ENCODE peak calls at places on chromosomes 12 and 14, in seven cellular contexts. H, O, K, B, Q, G and L are unnamed samples.

GRCh38 chr12:60980558-60980957 is 1279.6 kb upstream of the USP15 start:
- DNase-seq in H (no peak), O (no peak), K (no peak), B (no peak), Q (no peak), G (no peak), L (no peak)

GRCh38 chr12:45670339-45671065 is 59.0 kb upstream of the ARID2 start:
- DNase-seq in H (no peak), O (no peak), K (no peak), B (no peak), Q (no peak), G (no peak), L (no peak)

GRCh38 chr12:19453961-19454360 is 14.7 kb downstream of the AEBP2 start:
- DNase-seq in H (no peak), O (no peak), K (no peak), B (no peak), Q (no peak), G (no peak), L (no peak)

GRCh38 chr12:70070494-70071007 is 172.7 kb upstream of the CNOT2 start:
- DNase-seq in H (no peak), O (no peak), K (no peak), B (no peak), Q (no peak), G (no peak), L (no peak)

GRCh38 chr12:118189761-118190181 is 53.8 kb downstream of the PEBP1 start:
- DNase-seq in H (peak), O (no peak), K (peak), B (no peak), Q (no peak), G (no peak), L (no peak)

GRCh38 chr12:88305491-88305890 is 163.4 kb downstream of the TMTC3 start:
- DNase-seq in H (no peak), O (no peak), K (no peak), B (no peak), Q (no peak), G (no peak), L (no peak)

GRCh38 chr12:119118625-119119024 is 60.1 kb upstream of the HSPB8 start:
- DNase-seq in H (no peak), O (no peak), K (no peak), B (no peak), Q (no peak), G (no peak), L (no peak)

GRCh38 chr12:130938186-130938585 is 15.5 kb upstream of the ADGRD1 start:
- DNase-seq in H (no peak), O (no peak), K (no peak), B (no peak), Q (no peak), G (no peak), L (no peak)

GRCh38 chr12:112855375-112855774 is 51.4 kb upstream of the OAS1 start:
- DNase-seq in H (no peak), O (no peak), K (no peak), B (no peak), Q (peak), G (no peak), L (no peak)

GRCh38 chr14:45434221-45434620 is 181.2 kb upstream of the MIS18BP1 start:
- DNase-seq in H (no peak), O (no peak), K (no peak), B (no peak), Q (no peak), G (no peak), L (no peak)

GRCh38 chr12:122799635-122800243 is 25.4 kb downstream of the CCDC62 start:
- DNase-seq in H (no peak), O (no peak), K (no peak), B (no peak), Q (no peak), G (no peak), L (no peak)

GRCh38 chr14:92692822-92693226 is 55.6 kb downstream of the LGMN start:
- DNase-seq in H (peak), O (peak), K (peak), B (peak), Q (no peak), G (peak), L (peak)

GRCh38 chr12:81617915-81618314 is 141.2 kb downstream of the PPFIA2 start:
- DNase-seq in H (no peak), O (no peak), K (no peak), B (no peak), Q (no peak), G (no peak), L (no peak)

GRCh38 chr12:64320611-64321010 is 69.9 kb downstream of the C12orf56 start:
- DNase-seq in H (peak), O (no peak), K (no peak), B (no peak), Q (no peak), G (no peak), L (no peak)

GRCh38 chr12:64323006-64323405 is 67.6 kb downstream of the C12orf56 start:
- DNase-seq in H (no peak), O (no peak), K (no peak), B (no peak), Q (no peak), G (no peak), L (no peak)

GRCh38 chr12:64323476-64324225 is 66.9 kb downstream of the C12orf56 start:
- DNase-seq in H (no peak), O (no peak), K (no peak), B (no peak), Q (no peak), G (no peak), L (no peak)

DNA sequence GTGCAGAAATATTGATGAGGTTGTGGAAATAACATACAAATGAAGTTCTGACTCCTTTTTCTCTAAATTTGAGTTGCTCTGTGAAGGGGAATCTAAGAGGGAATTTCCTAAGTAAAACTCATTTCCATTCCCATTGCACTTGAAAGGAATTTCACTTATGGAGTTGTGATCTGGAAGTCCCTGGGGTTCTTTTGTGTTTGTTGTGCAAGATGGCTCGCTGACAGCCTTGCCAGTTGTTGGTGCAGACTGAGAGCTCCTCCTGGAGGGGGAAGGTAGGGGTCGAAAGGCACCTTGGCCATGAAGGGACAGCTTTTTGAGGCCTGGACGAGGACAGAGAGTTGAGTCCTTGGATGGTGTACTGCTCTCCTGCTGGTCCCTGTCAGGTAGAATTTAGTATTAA is 72.0 kb downstream of the C12orf56 start:
- DNase-seq in H (peak), O (no peak), K (no peak), B (no peak), Q (no peak), G (no peak), L (no peak)
- TF ChIP-seq CTCF in H (peak), O (no peak), K (no peak), B (no peak), Q (no peak), G (no peak), L (no peak)

GRCh38 chr12:71155228-71155627 is 2.6 kb downstream of the TSPAN8 start:
- DNase-seq in H (no peak), O (no peak), K (no peak), B (no peak), Q (no peak), G (no peak), L (no peak)
- H3K4me3 ChIP-seq in H (no peak), O (no peak), K (no peak), B (peak), Q (no peak), G (no peak), L (no peak)

GRCh38 chr14:34843011-34843554 is 32.1 kb downstream of the BAZ1A start:
- DNase-seq in H (peak), O (no peak), K (no peak), B (no peak), Q (peak), G (no peak), L (no peak)

GRCh38 chr14:34851395-34851794 is 23.8 kb downstream of the BAZ1A start:
- DNase-seq in H (peak), O (no peak), K (no peak), B (no peak), Q (peak), G (no peak), L (no peak)

GRCh38 chr14:34845869-34846268 is 29.3 kb downstream of the BAZ1A start:
- DNase-seq in H (no peak), O (no peak), K (no peak), B (no peak), Q (no peak), G (no peak), L (no peak)
- TF ChIP-seq CTCF in H (no peak), O (no peak), K (no peak), B (no peak), Q (no peak), G (no peak), L (no peak)

GRCh38 chr14:81472096-81472800 is 61.4 kb downstream of the SEL1L start:
- DNase-seq in H (no peak), O (no peak), K (no peak), B (no peak), Q (no peak), G (no peak), L (no peak)

GRCh38 chr14:81476816-81477215 is 56.8 kb downstream of the SEL1L start:
- DNase-seq in H (no peak), O (no peak), K (no peak), B (no peak), Q (no peak), G (no peak), L (no peak)

GRCh38 chr14:81473456-81474155 is 60.0 kb downstream of the SEL1L start:
- DNase-seq in H (no peak), O (no peak), K (no peak), B (no peak), Q (no peak), G (no peak), L (no peak)

GRCh38 chr14:81474685-81475324 is 58.8 kb downstream of the SEL1L start:
- DNase-seq in H (no peak), O (no peak), K (no peak), B (no peak), Q (no peak), G (no peak), L (no peak)

GRCh38 chr14:81474156-81474492 is 59.5 kb downstream of the SEL1L start:
- DNase-seq in H (no peak), O (no peak), K (no peak), B (no peak), Q (no peak), G (no peak), L (no peak)
- H3K4me3 ChIP-seq in H (no peak), O (peak), K (no peak), B (no peak), Q (no peak), G (no peak), L (no peak)

GRCh38 chr12:12336049-12336411 is 14.0 kb downstream of the MANSC1 start:
- DNase-seq in H (peak), O (no peak), K (no peak), B (no peak), Q (no peak), G (no peak), L (peak)

GRCh38 chr12:12331896-12332295 is 18.1 kb downstream of the MANSC1 start:
- DNase-seq in H (no peak), O (no peak), K (no peak), B (no peak), Q (no peak), G (no peak), L (no peak)

GRCh38 chr12:12334710-12335040 is 15.4 kb downstream of the MANSC1 start:
- DNase-seq in H (no peak), O (no peak), K (no peak), B (no peak), Q (no peak), G (no peak), L (no peak)

GRCh38 chr12:12333407-12333831 is 16.6 kb downstream of the MANSC1 start:
- DNase-seq in H (peak), O (no peak), K (peak), B (peak), Q (no peak), G (no peak), L (no peak)

DNA sequence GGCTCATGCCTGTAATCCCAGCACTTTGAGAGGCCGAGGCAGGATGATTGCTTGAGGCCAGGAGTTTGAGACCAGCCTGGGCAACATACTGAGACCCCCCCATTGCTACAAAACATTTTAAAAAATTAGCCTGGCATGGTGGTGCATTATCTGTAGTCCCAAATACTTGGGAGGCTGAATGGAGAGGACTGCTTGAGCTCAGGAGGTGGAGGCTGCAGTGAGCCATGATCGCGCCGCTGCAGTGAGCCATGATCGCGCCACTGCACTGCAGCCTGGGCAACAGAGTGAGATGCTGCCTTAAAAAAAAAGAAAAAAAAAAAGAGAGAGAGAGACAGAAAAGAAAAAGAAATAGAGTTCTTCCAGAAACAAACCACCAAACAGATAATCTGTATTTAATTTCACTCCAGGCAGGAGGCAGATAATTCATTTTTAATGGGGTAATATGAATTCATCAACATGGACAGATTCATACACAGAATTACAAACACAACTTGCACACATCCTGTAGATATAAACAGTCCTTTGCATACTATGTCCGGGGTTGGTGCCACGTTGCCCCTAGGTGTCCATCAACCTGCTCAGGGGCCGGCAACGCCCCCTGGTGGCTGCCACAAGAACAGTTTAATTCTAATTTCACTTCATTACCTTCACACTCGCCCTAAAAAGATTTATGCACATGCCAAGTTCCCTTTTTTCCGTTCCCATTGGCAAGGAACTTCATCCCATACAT is 15.9 kb downstream of the MANSC1 start:
- DNase-seq in H (peak), O (no peak), K (peak), B (peak), Q (peak), G (peak), L (peak)
- TF ChIP-seq CTCF in H (peak), O (peak), K (peak), B (peak), Q (peak), G (peak), L (peak)

DNA sequence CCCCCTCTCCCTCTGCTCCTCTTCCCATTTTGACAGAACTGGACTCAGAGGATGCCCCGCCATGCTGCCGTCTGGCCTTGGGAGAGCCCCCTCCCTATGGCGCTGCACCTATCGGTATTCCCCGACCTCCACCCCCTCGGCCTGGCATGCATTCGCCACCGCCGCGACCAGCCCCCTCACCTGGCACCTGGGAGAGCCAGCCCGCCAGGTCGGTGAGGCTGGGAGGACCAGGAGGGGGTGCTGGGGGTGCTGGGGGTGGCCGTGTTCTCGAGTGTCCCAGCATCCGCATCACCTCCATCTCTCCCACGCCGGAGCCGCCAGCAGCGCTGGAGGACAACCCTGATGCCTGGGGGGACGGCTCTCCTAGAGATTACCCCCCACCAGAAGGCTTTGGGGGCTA is 1.5 kb downstream of the NFATC4 start:
- DNase-seq in H (no peak), O (peak), K (no peak), B (no peak), Q (no peak), G (peak), L (no peak)
- H3K4me3 ChIP-seq in H (peak), O (no peak), K (no peak), B (no peak), Q (no peak), G (peak), L (no peak)

GRCh38 chr12:8773456-8773855 is 49.0 kb upstream of the A2ML1 start:
- DNase-seq in H (no peak), O (peak), K (no peak), B (no peak), Q (no peak), G (peak), L (no peak)

GRCh38 chr12:8770499-8770898 is 51.9 kb upstream of the A2ML1 start:
- DNase-seq in H (no peak), O (no peak), K (no peak), B (no peak), Q (no peak), G (no peak), L (no peak)

GRCh38 chr12:8771072-8771471 is 51.3 kb upstream of the A2ML1 start:
- DNase-seq in H (no peak), O (no peak), K (no peak), B (no peak), Q (no peak), G (no peak), L (no peak)
- TF ChIP-seq CTCF in H (no peak), O (no peak), K (no peak), B (no peak), Q (no peak), G (no peak), L (no peak)

GRCh38 chr12:98492580-98493140 is 22.7 kb upstream of the TMPO start:
- DNase-seq in H (no peak), O (no peak), K (peak), B (no peak), Q (no peak), G (no peak), L (peak)

GRCh38 chr12:98485792-98486347 is 29.5 kb upstream of the TMPO start:
- DNase-seq in H (no peak), O (no peak), K (no peak), B (no peak), Q (no peak), G (no peak), L (no peak)

GRCh38 chr12:98490491-98491453 is 24.6 kb upstream of the TMPO start:
- DNase-seq in H (peak), O (peak), K (peak), B (peak), Q (peak), G (peak), L (peak)
- H3K4me3 ChIP-seq in H (no peak), O (no peak), K (no peak), B (no peak), Q (peak), G (no peak), L (no peak)